ENCODE peak calls at places on chromosomes 5 and 9, in four cellular contexts. K, V, P and C are unnamed samples.

GRCh38 chr5:5360878-5361520 is 61.5 kb upstream of the ICE1 start:
- DNase-seq in P (no peak), V (no peak), K (no peak), C (no peak)

GRCh38 chr9:131432597-131433301 is 38.9 kb downstream of the PRRC2B start:
- DNase-seq in K (no peak), P (peak), V (no peak), C (no peak)

GRCh38 chr9:35609820-35610163 is 4.7 kb downstream of the TESK1 start:
- DNase-seq in V (no peak), K (no peak), P (no peak), C (no peak)

GRCh38 chr5:37496902-37497445 is 117.9 kb downstream of the WDR70 start:
- DNase-seq in K (no peak), P (no peak), V (no peak), C (no peak)

GRCh38 chr5:68154119-68154857 is 61.3 kb upstream of the PIK3R1 start:
- DNase-seq in V (no peak), K (no peak), P (no peak), C (no peak)

GRCh38 chr9:120856700-120857099 is 14.0 kb upstream of the PSMD5 start:
- DNase-seq in P (no peak), K (peak), V (no peak), C (no peak)

GRCh38 chr5:82806513-82806912 is 270.7 kb downstream of the TMEM167A start:
- DNase-seq in V (no peak), K (no peak), P (peak), C (no peak)

GRCh38 chr5:14258840-14259239 is 115.7 kb downstream of the TRIO start:
- DNase-seq in K (no peak), V (no peak), P (peak), C (no peak)

GRCh38 chr9:124040935-124041816 is 29.6 kb downstream of the LHX2 start:
- DNase-seq in K (no peak), V (peak), P (peak), C (peak)

GRCh38 chr5:53167836-53168235 is 58.3 kb upstream of the MOCS2 start:
- DNase-seq in V (no peak), K (no peak), P (peak), C (no peak)

GRCh38 chr9:117541192-117541591 is 126.3 kb upstream of the ASTN2 start:
- DNase-seq in P (no peak), K (no peak), V (no peak), C (no peak)

GRCh38 chr9:35790385-35791291 is 753 bp upstream of the NPR2 start:
- DNase-seq in K (peak), V (peak), P (peak), C (peak)

GRCh38 chr9:70590264-70590646 is 175.8 kb upstream of the KLF9 start:
- DNase-seq in V (no peak), P (no peak), K (no peak), C (no peak)

GRCh38 chr9:69223605-69224004 is 49.5 kb downstream of the TJP2 start:
- DNase-seq in K (no peak), V (peak), P (peak), C (peak)

GRCh38 chr5:16784843-16785791 is 151.0 kb downstream of the MYO10 start:
- DNase-seq in K (no peak), P (no peak), V (no peak), C (no peak)

GRCh38 chr9:107733530-107733907 is 243.9 kb upstream of the KLF4 start:
- DNase-seq in K (no peak), V (no peak), P (peak), C (no peak)

GRCh38 chr9:87381746-87382145 is 115.9 kb upstream of the DAPK1 start:
- DNase-seq in V (no peak), P (peak), K (no peak), C (no peak)

GRCh38 chr5:26872337-26872736 is 166.0 kb downstream of the CDH9 start:
- DNase-seq in K (no peak), V (no peak), P (no peak), C (no peak)

GRCh38 chr9:122122903-122123632 is 30.0 kb upstream of the TTLL11 start:
- DNase-seq in P (peak), V (peak), K (peak), C (peak)

GRCh38 chr5:21823588-21823987 is 1029.6 kb downstream of the CDH12 start:
- DNase-seq in K (no peak), P (no peak), V (no peak), C (no peak)

GRCh38 chr9:22817181-22817580 is 370.6 kb downstream of the DMRTA1 start:
- DNase-seq in K (no peak), P (no peak), V (no peak), C (no peak)

GRCh38 chr5:159048298-159048697 is 51.4 kb downstream of the EBF1 start:
- DNase-seq in V (no peak), P (no peak), K (no peak), C (no peak)

GRCh38 chr9:32928145-32928763 is 73.2 kb downstream of the APTX start:
- DNase-seq in K (no peak), P (peak), V (peak), C (no peak)

GRCh38 chr5:172173771-172174170 is 14.3 kb downstream of the STK10 start:
- DNase-seq in V (peak), K (no peak), P (peak), C (no peak)

GRCh38 chr9:96173640-96174039 is 128.3 kb downstream of the HSD17B3 start:
- DNase-seq in K (no peak), V (no peak), P (no peak), C (no peak)

GRCh38 chr5:103525366-103525765 is 37.2 kb downstream of the NUDT12 start:
- DNase-seq in K (no peak), V (no peak), P (peak), C (no peak)

GRCh38 chr5:6766558-6767191 is 53.4 kb downstream of the TENT4A start:
- DNase-seq in V (peak), P (peak), K (peak), C (no peak)

GRCh38 chr9:131015112-131015511 is 6.1 kb downstream of the LAMC3 start:
- DNase-seq in V (no peak), P (no peak), K (no peak), C (no peak)

GRCh38 chr9:9257999-9258398 is 1354.8 kb downstream of the PTPRD start:
- DNase-seq in P (no peak), K (no peak), V (no peak), C (no peak)

GRCh38 chr9:78958887-78959286 is 612.9 kb upstream of the TLE4 start:
- DNase-seq in P (no peak), K (no peak), V (peak), C (no peak)

GRCh38 chr9:12141422-12141821 is 551.8 kb upstream of the TYRP1 start:
- DNase-seq in P (no peak), K (no peak), V (peak), C (no peak)

GRCh38 chr9:34254141-34254913 is 74.7 kb downstream of the KIF24 start:
- DNase-seq in P (peak), K (no peak), V (no peak), C (no peak)

GRCh38 chr5:108148715-108149139 is 233.2 kb downstream of the FBXL17 start:
- DNase-seq in V (peak), P (peak), K (no peak), C (no peak)

GRCh38 chr5:119301947-119302346 is 53.9 kb upstream of the TNFAIP8 start:
- DNase-seq in P (no peak), K (no peak), V (no peak), C (no peak)

GRCh38 chr9:92265159-92265558 is 28.3 kb downstream of the IARS1 start:
- DNase-seq in K (no peak), P (no peak), V (peak), C (no peak)

GRCh38 chr9:137017071-137017470 is 11.0 kb downstream of the ABCA2 start:
- DNase-seq in K (no peak), V (no peak), P (no peak), C (no peak)

GRCh38 chr5:469752-470483 is 26.9 kb downstream of the EXOC3 start:
- DNase-seq in K (peak), V (no peak), P (no peak), C (no peak)
- TF ChIP-seq CTCF in K (no peak), V (no peak), P (no peak), C (no peak)

GRCh38 chr9:3177921-3178320 is 334.0 kb upstream of the PUM3 start:
- DNase-seq in K (no peak), P (no peak), V (no peak), C (no peak)

GRCh38 chr9:3179716-3180115 is 335.8 kb upstream of the PUM3 start:
- DNase-seq in V (no peak), P (no peak), K (no peak), C (no peak)

GRCh38 chr9:3177362-3177761 is 333.5 kb upstream of the PUM3 start:
- DNase-seq in P (no peak), K (no peak), V (no peak), C (no peak)

GRCh38 chr9:3180696-3181048 is 336.8 kb upstream of the PUM3 start:
- DNase-seq in V (no peak), P (no peak), K (no peak), C (no peak)

DNA sequence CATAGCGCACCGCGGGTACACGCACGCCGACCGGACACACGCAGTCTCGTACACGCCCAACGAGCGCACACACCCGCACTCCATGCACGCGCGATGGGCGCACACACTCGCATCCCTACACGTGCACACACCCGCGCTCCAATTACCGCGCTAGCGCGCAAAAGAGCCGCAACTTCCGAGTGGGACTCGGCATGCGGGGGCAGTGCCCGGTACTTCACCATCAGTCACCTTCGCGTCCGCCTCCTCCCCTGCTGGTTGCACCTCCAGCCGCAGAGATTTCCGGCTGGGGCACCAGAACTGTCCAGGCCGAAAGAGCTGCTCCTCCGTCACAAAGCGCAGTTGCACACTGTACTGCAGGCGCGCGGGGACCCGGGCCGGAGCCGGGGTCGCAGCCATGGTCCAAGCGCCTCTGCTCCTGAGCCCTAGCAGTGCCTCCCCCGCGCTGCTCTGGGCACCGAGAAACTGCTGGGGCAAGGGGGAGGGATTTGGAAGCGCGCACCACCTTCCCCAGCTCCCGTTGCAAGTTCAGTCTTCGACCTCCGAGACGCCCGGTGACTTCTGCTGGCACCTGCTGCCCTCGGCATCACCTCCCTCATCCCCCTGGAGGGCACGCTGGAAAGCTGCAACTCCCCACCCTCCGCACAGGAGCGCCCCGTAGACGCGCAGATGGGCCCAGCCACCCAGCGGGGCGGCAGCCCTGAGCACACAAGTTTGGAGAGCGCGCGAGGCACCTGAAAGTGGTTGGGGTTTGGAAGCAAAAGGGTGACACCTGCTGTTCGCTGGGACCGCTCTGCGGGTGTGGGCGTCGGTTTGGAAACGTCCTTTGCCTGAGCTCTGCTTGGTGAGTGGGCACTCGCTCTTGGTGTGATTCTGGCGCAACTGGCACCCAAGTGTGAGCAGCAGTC is 337.4 kb upstream of the PUM3 start:
- DNase-seq in K (no peak), P (no peak), V (peak), C (peak)
- TF ChIP-seq CTCF in K (peak), P (no peak), V (peak), C (peak)

GRCh38 chr9:546797-547223 is 294.7 kb upstream of the DMRT1 start:
- DNase-seq in K (no peak), P (peak), V (peak), C (no peak)
- TF ChIP-seq CTCF in K (peak), P (peak), V (peak), C (peak)

GRCh38 chr5:151315998-151316597 is 12.5 kb upstream of the SLC36A3 start:
- DNase-seq in K (peak), P (peak), V (peak), C (peak)

GRCh38 chr5:151320481-151320880 is 16.9 kb upstream of the SLC36A3 start:
- DNase-seq in V (no peak), P (no peak), K (no peak), C (no peak)

GRCh38 chr5:151313357-151313756 is 9.8 kb upstream of the SLC36A3 start:
- DNase-seq in V (no peak), P (no peak), K (no peak), C (no peak)

GRCh38 chr5:151319334-151319733 is 15.8 kb upstream of the SLC36A3 start:
- DNase-seq in K (no peak), V (peak), P (peak), C (no peak)
- TF ChIP-seq CTCF in K (no peak), V (no peak), P (peak), C (no peak)

GRCh38 chr5:34657550-34657921 is 1.4 kb downstream of the RAI14 start:
- DNase-seq in P (peak), V (no peak), K (no peak), C (peak)

GRCh38 chr5:34656001-34656699 is at the start of gene RAI14:
- DNase-seq in P (peak), V (peak), K (peak), C (peak)

GRCh38 chr5:34656700-34657549 is 797 bp downstream of the RAI14 start:
- DNase-seq in V (no peak), K (peak), P (peak), C (peak)

GRCh38 chr5:34659168-34659567 is 3.0 kb downstream of the RAI14 start:
- DNase-seq in K (no peak), P (no peak), V (no peak), C (no peak)

GRCh38 chr5:34658023-34658422 is 1.9 kb downstream of the RAI14 start:
- DNase-seq in P (peak), V (no peak), K (no peak), C (no peak)
- TF ChIP-seq CTCF in P (no peak), V (no peak), K (no peak), C (no peak)

DNA sequence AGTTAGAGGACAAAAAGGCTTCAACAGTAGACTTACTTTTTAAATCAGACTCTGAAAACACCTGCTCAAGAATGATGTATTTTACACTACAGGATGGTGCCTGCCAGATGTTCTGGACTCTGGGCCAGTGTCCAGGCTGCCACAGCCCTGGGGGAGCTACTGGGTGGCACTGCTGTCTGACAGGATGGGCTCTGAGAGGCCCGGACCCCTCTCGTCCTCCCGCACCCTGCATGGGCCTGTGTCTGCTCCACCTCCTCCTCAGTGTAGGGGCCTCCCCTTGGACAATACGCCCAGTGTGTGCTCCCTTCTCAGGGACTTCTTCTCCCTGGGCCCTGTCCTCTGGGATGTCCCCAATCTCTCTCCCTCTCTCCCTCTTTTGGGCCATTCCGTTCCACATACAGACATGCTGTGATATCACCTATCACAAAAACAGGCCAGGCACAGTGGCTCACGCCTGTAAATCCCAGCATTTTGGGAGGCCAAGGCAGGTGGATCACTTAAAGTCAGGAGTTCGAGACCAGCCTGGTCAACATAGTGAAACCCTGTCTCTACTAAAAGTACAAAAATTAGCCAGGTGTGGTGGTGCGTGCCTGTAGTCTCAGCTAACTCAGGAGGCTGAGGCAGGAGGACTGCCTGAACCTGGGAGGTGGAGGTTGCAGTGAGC is 23.4 kb downstream of the GFPT2 start:
- DNase-seq in V (no peak), P (no peak), K (no peak), C (no peak)
- TF ChIP-seq CTCF in V (no peak), P (no peak), K (no peak), C (no peak)

DNA sequence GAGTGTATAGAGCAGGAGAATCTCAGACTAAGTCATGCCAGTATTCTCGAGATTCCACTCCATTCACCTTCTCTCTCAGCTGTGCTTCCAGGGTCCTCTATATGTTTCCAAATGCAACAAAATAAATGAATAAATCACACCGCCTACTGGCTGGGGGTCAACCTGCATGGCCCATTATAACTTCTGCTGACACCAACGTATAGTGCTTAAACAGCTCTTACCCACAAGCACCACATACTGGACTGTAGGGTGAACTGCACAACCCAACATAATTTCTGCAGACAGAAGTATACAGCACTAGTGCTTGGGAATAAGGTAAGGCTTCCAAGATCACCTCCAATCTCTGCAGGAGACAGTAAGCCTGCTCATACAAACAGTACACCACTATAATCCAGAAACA is 33.1 kb upstream of the HTR4 start:
- DNase-seq in V (peak), K (no peak), P (peak), C (no peak)
- TF ChIP-seq CTCF in V (peak), K (no peak), P (peak), C (peak)

DNA sequence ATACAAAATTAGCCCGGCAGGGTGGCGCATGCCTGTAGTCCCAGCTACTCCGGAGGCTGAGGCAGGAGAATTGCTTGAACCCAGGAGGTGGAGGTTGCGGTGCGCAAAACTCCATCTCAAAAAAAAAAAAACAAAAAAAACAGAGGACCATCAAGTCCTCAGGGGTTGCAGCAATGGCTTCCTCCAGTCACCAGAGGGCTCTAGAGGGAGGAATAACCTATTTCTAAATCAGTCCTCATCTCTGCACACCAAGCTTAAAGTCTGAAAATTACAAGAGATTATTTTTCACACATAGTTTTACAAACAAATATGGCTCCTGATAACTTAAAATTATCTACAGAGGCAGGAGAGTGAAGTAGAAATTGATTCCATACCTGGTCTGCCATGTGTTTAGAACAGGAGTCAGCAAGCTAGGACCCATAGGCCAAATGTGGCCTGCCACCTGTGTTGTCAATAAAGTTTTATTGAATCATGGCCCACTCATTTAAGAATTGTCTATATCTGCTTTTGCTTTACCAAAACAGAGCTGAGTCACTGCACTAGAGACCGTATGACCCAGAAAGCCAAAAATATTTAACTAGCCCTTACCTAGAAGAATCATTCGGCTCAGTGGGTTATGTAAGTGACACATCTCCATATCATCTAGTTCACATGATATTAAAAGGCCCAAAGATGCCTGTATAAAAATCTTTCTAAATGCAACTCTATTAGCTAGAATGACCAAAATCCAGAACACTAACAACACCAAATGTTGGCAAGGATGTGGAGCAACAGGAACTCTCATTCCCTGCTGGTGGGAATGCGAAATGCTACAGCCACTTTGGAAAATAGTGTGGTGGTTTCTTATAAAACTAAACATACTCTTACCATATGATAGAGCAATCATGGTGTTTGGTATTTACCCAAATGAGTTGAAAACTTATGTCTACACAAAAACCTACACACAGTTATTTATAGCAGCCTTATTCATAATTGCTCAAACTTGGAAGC is 207.7 kb downstream of the FRMD3 start:
- DNase-seq in P (no peak), K (no peak), V (peak), C (no peak)
- TF ChIP-seq CTCF in P (peak), K (no peak), V (peak), C (peak)